ENCODE peak calls at places on chromosomes 7 and 10, in five cellular contexts. Z is PC-9; M is HCT116; V is pancreas; C is CD4-positive, alpha-beta memory T cell. J is an unnamed sample. For H3K4me1, the result is how much of the 10 kb centered on the place peaks cover.

GRCh38 chr10:43671659-43672555 is 23.2 kb upstream of the ZNF32 start:
- DNase-seq in Z (peak), V (peak), M (peak), C (peak), J (no peak)

GRCh38 chr10:23063387-23064287 is 31.7 kb upstream of the MSRB2 start:
- DNase-seq in Z (no peak), C (no peak), M (no peak), V (no peak), J (no peak)

GRCh38 chr7:157490465-157490912 is 153.7 kb downstream of the DNAJB6 start:
- DNase-seq in M (peak), Z (peak), C (peak), V (no peak), J (peak)

GRCh38 chr7:48045205-48045765 is 9.9 kb downstream of the C7orf57 start:
- DNase-seq in C (peak), V (no peak), Z (no peak), M (no peak), J (no peak)

GRCh38 chr10:126685756-126686155 is 15.3 kb upstream of the C10orf90 start:
- DNase-seq in V (no peak), M (no peak), Z (no peak), C (no peak), J (no peak)

GRCh38 chr10:12806228-12807095 is 195.1 kb downstream of the CCDC3 start:
- DNase-seq in M (no peak), Z (no peak), C (no peak), V (no peak), J (no peak)

GRCh38 chr7:44163591-44163990 is 22.5 kb upstream of the MYL7 start:
- DNase-seq in C (no peak), V (no peak), Z (peak), M (no peak), J (no peak)

GRCh38 chr10:126497672-126498071 is 109.4 kb upstream of the ADAM12 start:
- DNase-seq in M (no peak), Z (no peak), V (no peak), C (no peak), J (no peak)

GRCh38 chr10:47301833-47302232 is 1.8 kb downstream of the GDF10 start:
- DNase-seq in M (no peak), C (no peak), V (peak), Z (no peak), J (no peak)

DNA sequence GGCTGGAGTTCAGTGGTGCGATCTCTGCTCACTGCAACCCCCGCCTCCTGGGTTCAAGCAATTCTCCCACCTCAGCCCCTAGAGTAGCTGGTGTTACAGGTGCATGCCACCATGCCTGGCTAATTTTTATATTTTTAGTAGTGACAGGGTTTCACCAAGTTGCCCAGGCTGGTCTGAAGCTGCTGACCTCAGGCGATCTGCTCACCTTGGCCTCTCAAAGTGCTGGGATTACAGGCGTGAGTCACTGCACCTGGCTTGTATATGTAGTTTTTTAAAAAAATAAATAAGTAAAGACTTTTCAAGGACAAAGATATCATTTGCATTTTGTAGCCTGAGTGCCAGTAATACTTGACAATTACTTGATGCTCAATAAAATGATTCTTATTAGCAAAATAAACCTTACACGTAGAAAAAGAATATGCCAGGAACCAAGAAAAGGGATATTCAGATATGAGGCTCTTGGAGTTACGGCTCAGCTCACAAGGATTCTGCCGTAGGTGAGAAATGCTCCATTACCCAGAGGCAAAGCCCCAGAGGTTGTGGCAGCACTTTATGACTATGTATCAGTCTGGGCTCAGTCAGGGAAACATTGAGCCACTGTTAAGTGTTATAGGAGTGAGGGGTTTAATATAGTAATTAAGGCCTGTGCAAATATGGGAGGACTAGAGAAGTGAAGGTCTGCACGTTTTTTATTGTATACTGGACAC is 98.5 kb downstream of the TPST1 start:
- DNase-seq in M (no peak), C (no peak), V (peak), Z (no peak), J (no peak)
- H3K27ac ChIP-seq in M (no peak), C (no peak), V (peak), Z (no peak), J (no peak)

DNA sequence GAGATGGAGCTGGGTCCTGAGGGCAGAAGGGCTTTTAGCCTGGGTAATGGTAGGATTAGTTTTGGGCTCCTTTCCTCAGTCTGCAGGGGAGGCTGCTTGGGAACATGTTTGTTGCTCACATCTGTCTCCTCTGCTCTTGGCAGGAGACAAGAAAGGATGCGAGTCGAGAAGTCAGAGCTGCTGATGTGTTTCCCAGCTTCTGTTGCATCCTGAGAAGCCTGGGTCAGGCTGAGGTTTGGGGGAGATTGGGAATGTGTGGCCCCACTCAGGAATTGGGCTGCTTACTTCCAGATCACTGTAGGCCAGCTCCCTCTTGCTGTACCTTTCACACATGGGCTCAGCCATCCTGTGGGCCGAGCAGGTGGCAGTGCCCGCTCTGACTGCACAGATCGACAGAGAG is 79.2 kb downstream of the CCNY start:
- DNase-seq in Z (no peak), C (no peak), V (no peak), M (no peak), J (no peak)
- H3K4me1 ChIP-seq in Z (under half), C (half or more), V (under half), M (under half), J (under half)

GRCh38 chr7:152678133-152678645 is 2.2 kb upstream of the XRCC2 start:
- DNase-seq in V (no peak), M (no peak), C (no peak), Z (no peak), J (peak)
- H3K27ac ChIP-seq in V (no peak), M (no peak), C (no peak), Z (no peak), J (no peak)

GRCh38 chr10:11049772-11050171 is 32.1 kb downstream of the CELF2 start:
- DNase-seq in M (no peak), V (no peak), C (no peak), Z (no peak), J (no peak)

GRCh38 chr10:11046766-11047165 is 29.1 kb downstream of the CELF2 start:
- DNase-seq in M (no peak), C (no peak), Z (no peak), V (no peak), J (no peak)

GRCh38 chr10:11050301-11051000 is 32.8 kb downstream of the CELF2 start:
- DNase-seq in C (no peak), V (no peak), Z (no peak), M (no peak), J (no peak)

GRCh38 chr10:11051001-11051324 is 33.3 kb downstream of the CELF2 start:
- DNase-seq in M (no peak), V (no peak), Z (no peak), C (no peak), J (no peak)

GRCh38 chr10:11048707-11049296 is 31.1 kb downstream of the CELF2 start:
- DNase-seq in Z (no peak), M (no peak), V (no peak), C (no peak), J (no peak)
- H3K4me1 ChIP-seq in Z (under half), M (under half), V (under half), C (under half), J (under half)

DNA sequence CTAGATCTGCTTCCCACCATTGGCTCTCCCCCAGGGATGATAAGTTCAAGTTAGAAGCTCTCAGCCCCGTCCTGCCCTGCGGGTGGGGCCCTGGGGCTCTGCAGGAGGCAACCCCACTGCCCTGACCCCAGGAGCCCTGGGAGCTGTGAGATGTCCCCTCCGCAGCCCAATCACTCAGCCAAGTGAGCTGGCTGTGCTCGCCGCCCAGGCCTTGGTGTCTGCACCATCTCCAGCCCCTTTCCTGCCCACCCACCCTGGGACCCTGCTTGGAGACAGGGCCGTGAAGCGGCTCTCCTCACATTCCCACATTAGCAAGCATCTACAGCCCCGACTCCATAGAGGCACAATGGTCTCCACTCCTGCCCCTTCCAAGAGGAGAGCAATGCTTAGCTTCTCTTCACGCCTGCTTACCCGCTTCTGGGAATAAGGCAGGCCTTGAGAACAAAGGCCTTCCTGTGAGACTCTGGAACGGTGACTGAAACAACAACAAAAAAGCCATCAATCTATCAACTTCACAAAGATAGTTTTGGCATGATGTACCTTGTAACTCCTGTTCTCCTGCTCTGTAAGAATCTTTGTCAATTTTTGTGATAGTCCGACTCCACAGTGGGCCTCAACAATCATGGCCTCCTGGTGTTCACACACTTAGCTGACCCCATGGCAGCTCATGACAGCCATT is 67.7 kb downstream of the FOXL3 start:
- DNase-seq in V (peak), C (no peak), M (no peak), Z (no peak), J (peak)
- H3K27ac ChIP-seq in V (no peak), C (no peak), M (no peak), Z (no peak), J (peak)